ENCODE peak calls at places on chromosomes 3 and 15, in five cellular contexts. J is thoracic aorta, X is ovary, W is aorta, S is left ventricle myocardium inferior. D is an unnamed sample. For H3K4me1, the result is how much of the 10 kb centered on the place peaks cover.

GRCh38 chr3:33505027-33505426 is 64.8 kb upstream of the UBP1 start:
- DNase-seq in J (no peak), X (no peak), W (no peak), S (no peak), D (no peak)

GRCh38 chr3:23162939-23163338 is 40.2 kb upstream of the UBE2E2 start:
- DNase-seq in J (no peak), X (no peak), W (no peak), S (no peak), D (no peak)

GRCh38 chr3:129673012-129673411 is 66.5 kb upstream of the PLXND1 start:
- DNase-seq in J (no peak), X (no peak), W (no peak), S (no peak), D (peak)

GRCh38 chr3:158167737-158168469 is 58.0 kb downstream of the RSRC1 start:
- DNase-seq in J (no peak), X (no peak), W (no peak), S (no peak), D (no peak)

GRCh38 chr3:172520332-172520831 is 2.8 kb downstream of the TNFSF10 start:
- DNase-seq in J (no peak), X (no peak), W (no peak), S (no peak), D (no peak)

GRCh38 chr15:46343527-46343926 is 708.7 kb downstream of the SQOR start:
- DNase-seq in J (no peak), X (no peak), W (no peak), S (no peak), D (no peak)

GRCh38 chr3:160611141-160611540 is 45.8 kb upstream of the KPNA4 start:
- DNase-seq in J (no peak), X (no peak), W (no peak), S (no peak), D (no peak)

GRCh38 chr15:55907797-55908196 is 85.6 kb downstream of the NEDD4 start:
- DNase-seq in J (no peak), X (no peak), W (no peak), S (no peak), D (no peak)

GRCh38 chr15:98865397-98866339 is 141.9 kb downstream of the PGPEP1L start:
- DNase-seq in J (no peak), X (peak), W (peak), S (peak), D (peak)

GRCh38 chr3:177211503-177212277 is 14.4 kb upstream of the TBL1XR1 start:
- DNase-seq in J (no peak), X (no peak), W (no peak), S (no peak), D (no peak)

GRCh38 chr3:129348734-129349133 is 70.1 kb downstream of the HMCES start:
- DNase-seq in J (no peak), X (no peak), W (no peak), S (no peak), D (no peak)

GRCh38 chr3:141000027-141000663 is 51.0 kb upstream of the SPSB4 start:
- DNase-seq in J (peak), X (peak), W (peak), S (peak), D (peak)

GRCh38 chr3:58027704-58028317 is 19.6 kb downstream of the FLNB start:
- DNase-seq in J (no peak), X (no peak), W (no peak), S (no peak), D (no peak)

GRCh38 chr3:58029842-58030584 is 21.8 kb downstream of the FLNB start:
- DNase-seq in J (no peak), X (no peak), W (no peak), S (no peak), D (no peak)

GRCh38 chr3:58025824-58026579 is 17.8 kb downstream of the FLNB start:
- DNase-seq in J (no peak), X (no peak), W (peak), S (no peak), D (no peak)

GRCh38 chr3:58026598-58026997 is 18.4 kb downstream of the FLNB start:
- DNase-seq in J (no peak), X (no peak), W (no peak), S (no peak), D (no peak)

DNA sequence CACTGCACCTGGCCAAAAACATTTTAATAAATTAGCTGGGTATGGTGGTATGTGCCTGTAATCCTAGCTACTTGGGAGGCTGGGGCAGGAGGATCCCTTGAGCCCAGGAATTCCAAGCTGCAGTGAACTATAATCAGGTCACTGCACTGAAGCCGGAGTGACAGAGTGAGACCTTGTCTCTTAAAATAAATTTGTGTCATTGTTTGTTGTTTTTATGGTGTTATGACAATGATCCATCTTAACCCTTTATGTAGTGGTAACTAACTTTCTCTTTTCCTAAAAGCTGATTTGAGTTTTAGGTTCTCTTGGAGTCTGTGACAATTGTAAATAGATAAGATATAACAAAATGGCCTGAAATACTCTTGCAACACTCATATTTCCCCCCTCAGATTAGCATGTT is 20.7 kb downstream of the FLNB start:
- DNase-seq in J (no peak), X (no peak), W (no peak), S (no peak), D (no peak)
- H3K4me1 ChIP-seq in J (under half), X (under half), W (under half), S (under half), D (under half)

DNA sequence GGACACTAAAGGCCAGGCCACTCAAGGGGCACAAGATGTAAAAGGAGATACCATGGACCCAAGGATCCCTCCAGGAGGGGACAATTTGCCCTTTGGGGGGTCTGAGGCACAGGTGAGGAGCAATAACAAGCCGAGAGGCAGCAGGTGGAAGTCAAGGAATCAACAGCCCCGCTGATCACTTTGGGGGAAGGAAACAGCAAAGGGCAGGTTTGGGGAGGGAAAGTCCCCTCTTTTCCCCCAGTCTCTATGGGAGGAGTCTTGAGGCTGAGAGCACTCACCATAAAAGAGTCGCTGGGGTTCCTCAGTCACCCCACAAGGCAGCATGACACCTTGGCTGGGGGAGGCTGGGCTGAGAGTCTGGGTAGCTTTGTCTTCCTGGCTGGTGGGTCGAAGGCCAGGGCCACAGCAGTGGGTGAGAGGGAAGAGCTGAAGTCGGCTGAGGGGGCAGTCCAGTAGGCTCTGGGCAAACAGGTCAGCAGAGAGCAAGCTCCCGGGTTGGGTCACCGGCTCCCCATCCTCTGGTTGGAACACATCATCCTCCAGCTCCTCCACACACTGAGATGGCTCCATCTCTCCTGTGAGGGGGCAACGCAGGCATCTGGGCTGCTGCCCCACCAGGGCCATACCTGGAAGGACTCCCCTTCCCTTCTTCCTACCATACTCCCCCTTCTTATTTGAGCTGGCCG is 3.0 kb downstream of the BMF start:
- DNase-seq in J (no peak), X (no peak), W (no peak), S (no peak), D (no peak)
- H3K4me3 ChIP-seq in J (peak), X (no peak), W (no peak), S (peak), D (no peak)

DNA sequence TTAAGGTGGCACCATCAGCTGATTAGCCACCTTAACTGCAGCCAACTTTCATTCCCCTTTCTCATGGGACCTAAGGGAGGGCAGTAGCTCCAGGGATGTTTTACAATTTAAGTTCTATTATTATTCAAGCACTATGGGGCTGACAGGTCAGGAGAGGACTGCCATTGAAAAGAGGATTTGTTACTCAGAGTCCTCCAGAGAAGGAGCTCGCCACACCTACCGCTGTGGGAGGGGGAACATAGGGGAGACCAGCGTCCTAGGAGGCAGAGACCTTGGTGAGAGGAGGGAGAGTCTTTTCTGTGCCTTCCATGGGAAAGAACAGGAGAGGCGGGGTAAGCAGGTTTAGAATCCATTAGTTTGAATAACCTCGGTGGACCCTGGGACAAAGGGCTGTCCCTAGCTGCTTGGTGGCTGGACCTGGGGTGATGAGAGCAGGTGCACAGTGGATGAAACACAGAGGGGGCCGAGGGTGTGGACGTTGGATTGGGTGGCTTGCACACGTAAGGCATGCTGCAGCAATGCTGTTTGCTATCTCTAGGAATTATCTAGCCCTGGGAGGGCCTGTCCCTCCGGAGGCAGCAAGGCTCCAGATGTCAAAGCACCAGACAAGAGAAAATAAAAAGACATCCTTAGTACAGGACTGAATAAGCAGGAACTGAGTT is 14.2 kb downstream of the ATP10A start:
- DNase-seq in J (no peak), X (no peak), W (no peak), S (no peak), D (no peak)
- H3K27ac ChIP-seq in J (peak), X (no peak), W (peak), S (peak), D (no peak)

GRCh38 chr3:13823692-13824091 is 56.2 kb downstream of the WNT7A start:
- DNase-seq in J (no peak), X (no peak), W (peak), S (no peak), D (no peak)
- H3K4me1 ChIP-seq in J (under half), X (under half), W (under half), S (under half), D (under half)

GRCh38 chr15:49815506-49815905 is 194.7 kb downstream of the DTWD1 start:
- DNase-seq in J (no peak), X (no peak), W (no peak), S (no peak), D (no peak)

GRCh38 chr15:49813615-49814014 is 192.8 kb downstream of the DTWD1 start:
- DNase-seq in J (no peak), X (no peak), W (no peak), S (peak), D (peak)

GRCh38 chr15:49814709-49815108 is 193.9 kb downstream of the DTWD1 start:
- DNase-seq in J (no peak), X (no peak), W (no peak), S (no peak), D (no peak)

GRCh38 chr15:49817100-49817499 is 196.3 kb downstream of the DTWD1 start:
- DNase-seq in J (no peak), X (no peak), W (no peak), S (no peak), D (no peak)

GRCh38 chr15:49815937-49816336 is 195.1 kb downstream of the DTWD1 start:
- DNase-seq in J (no peak), X (no peak), W (no peak), S (peak), D (peak)
- H3K4me3 ChIP-seq in J (no peak), X (no peak), W (no peak), S (no peak), D (no peak)

GRCh38 chr15:80549191-80549590 is 145.0 kb downstream of the ARNT2 start:
- DNase-seq in J (no peak), X (no peak), W (no peak), S (no peak), D (no peak)

GRCh38 chr15:80550219-80550909 is 144.7 kb upstream of the ABHD17C start:
- DNase-seq in J (no peak), X (no peak), W (no peak), S (no peak), D (no peak)

GRCh38 chr15:80551348-80551747 is 143.8 kb upstream of the ABHD17C start:
- DNase-seq in J (no peak), X (no peak), W (no peak), S (no peak), D (no peak)

GRCh38 chr15:80550910-80551265 is 144.2 kb upstream of the ABHD17C start:
- DNase-seq in J (no peak), X (no peak), W (no peak), S (no peak), D (no peak)

GRCh38 chr15:80549712-80550111 is 145.4 kb upstream of the ABHD17C start:
- DNase-seq in J (no peak), X (no peak), W (no peak), S (no peak), D (no peak)
- H3K27ac ChIP-seq in J (no peak), X (no peak), W (no peak), S (no peak), D (no peak)

GRCh38 chr3:125353659-125354058 is 21.5 kb downstream of the ZNF148 start:
- DNase-seq in J (no peak), X (no peak), W (no peak), S (no peak), D (no peak)
- H3K4me1 ChIP-seq in J (under half), X (under half), W (under half), S (half or more), D (under half)

D was measured in right cardiac atrium.